ENCODE peak calls at places on chromosomes 7 and 10, in six cellular contexts. R is islet precursor cell, S is iPS-NIHi11, L is fibroblast of lung, N is tibial nerve, G is cardiac muscle cell. F is an unnamed sample.

GRCh38 chr10:118943253-118943652 is 86.3 kb upstream of the NANOS1 start:
- DNase-seq in S (no peak), G (no peak), N (no peak), L (no peak), R (peak), F (no peak)

GRCh38 chr7:2537981-2538851 is 17.1 kb downstream of the BRAT1 start:
- DNase-seq in N (no peak), S (peak), R (peak), G (no peak), L (no peak), F (no peak)

GRCh38 chr10:48655426-48656240 is 29.0 kb upstream of the WDFY4 start:
- DNase-seq in N (no peak), R (peak), L (peak), G (no peak), S (peak), F (peak)

GRCh38 chr7:20450473-20450872 is 119.8 kb downstream of the ITGB8 start:
- DNase-seq in G (no peak), S (no peak), L (no peak), N (no peak), R (no peak), F (no peak)

GRCh38 chr7:115015619-115016018 is 93.7 kb downstream of the MDFIC start:
- DNase-seq in S (no peak), N (no peak), G (no peak), L (peak), R (peak), F (no peak)

GRCh38 chr10:132793871-132794849 is 8.2 kb upstream of the NKX6-2 start:
- DNase-seq in G (no peak), S (no peak), R (no peak), N (no peak), L (no peak), F (no peak)

GRCh38 chr7:80372415-80372814 is 139.4 kb downstream of the GNAT3 start:
- DNase-seq in S (no peak), G (no peak), R (no peak), N (no peak), L (peak), F (no peak)

GRCh38 chr7:16430133-16430532 is 8.8 kb upstream of the CRPPA start:
- DNase-seq in L (no peak), N (no peak), S (no peak), R (no peak), G (no peak), F (no peak)

GRCh38 chr10:100531761-100532160 is 2.1 kb upstream of the NDUFB8 start:
- DNase-seq in G (no peak), S (no peak), L (peak), R (no peak), N (no peak), F (no peak)

GRCh38 chr7:65225422-65226006 is 148.1 kb upstream of the ZNF92 start:
- DNase-seq in G (no peak), S (no peak), L (no peak), R (no peak), N (no peak), F (no peak)

GRCh38 chr7:45148653-45148973 is 9.0 kb upstream of the RAMP3 start:
- DNase-seq in S (no peak), L (no peak), G (no peak), N (no peak), R (no peak), F (no peak)

GRCh38 chr10:71471957-71472365 is 75.2 kb downstream of the CDH23 start:
- DNase-seq in N (no peak), S (no peak), R (no peak), L (no peak), G (no peak), F (no peak)